ENCODE peak calls at places on chromosomes 1 and 21, in eight cellular contexts. One of them, this sample, is unnamed. For H3K9me3, the result is how much of the 10 kb centered on the place peaks cover.

GRCh38 chr1:162649606-162650005 is 17.3 kb downstream of the DDR2 start:
- DNase-seq in heart right ventricle: no peak
- DNase-seq in spleen: no peak
- DNase-seq in AG04450: no peak
- DNase-seq in CD8-positive, alpha-beta T cell: no peak
- DNase-seq in fibroblast of lung: peak
- DNase-seq in breast epithelium: no peak
- DNase-seq in PC-9: no peak
- DNase-seq in this sample: no peak

GRCh38 chr1:108053291-108054023 is 88.5 kb upstream of the VAV3 start:
- DNase-seq in heart right ventricle: no peak
- DNase-seq in spleen: no peak
- DNase-seq in AG04450: no peak
- DNase-seq in CD8-positive, alpha-beta T cell: no peak
- DNase-seq in fibroblast of lung: no peak
- DNase-seq in breast epithelium: peak
- DNase-seq in PC-9: no peak
- DNase-seq in this sample: no peak

GRCh38 chr1:39450956-39451601 is 40.4 kb upstream of the BMP8A start:
- DNase-seq in heart right ventricle: no peak
- DNase-seq in spleen: no peak
- DNase-seq in AG04450: peak
- DNase-seq in CD8-positive, alpha-beta T cell: no peak
- DNase-seq in fibroblast of lung: peak
- DNase-seq in breast epithelium: no peak
- DNase-seq in PC-9: no peak
- DNase-seq in this sample: no peak

GRCh38 chr1:156910309-156910782 is 10.1 kb upstream of the LRRC71 start:
- DNase-seq in heart right ventricle: peak
- DNase-seq in spleen: no peak
- DNase-seq in AG04450: no peak
- DNase-seq in CD8-positive, alpha-beta T cell: peak
- DNase-seq in fibroblast of lung: no peak
- DNase-seq in breast epithelium: no peak
- DNase-seq in PC-9: no peak
- DNase-seq in this sample: no peak

GRCh38 chr1:169495050-169495740 is 9.5 kb upstream of the SLC19A2 start:
- DNase-seq in heart right ventricle: no peak
- DNase-seq in spleen: no peak
- DNase-seq in AG04450: no peak
- DNase-seq in CD8-positive, alpha-beta T cell: no peak
- DNase-seq in fibroblast of lung: no peak
- DNase-seq in breast epithelium: no peak
- DNase-seq in PC-9: peak
- DNase-seq in this sample: no peak

GRCh38 chr1:112251766-112252506 is 144.1 kb upstream of the CTTNBP2NL start:
- DNase-seq in heart right ventricle: no peak
- DNase-seq in spleen: no peak
- DNase-seq in AG04450: no peak
- DNase-seq in CD8-positive, alpha-beta T cell: no peak
- DNase-seq in fibroblast of lung: peak
- DNase-seq in breast epithelium: no peak
- DNase-seq in PC-9: peak
- DNase-seq in this sample: no peak

GRCh38 chr1:230832466-230832865 is 35.9 kb downstream of the C1orf198 start:
- DNase-seq in heart right ventricle: no peak
- DNase-seq in spleen: no peak
- DNase-seq in AG04450: no peak
- DNase-seq in CD8-positive, alpha-beta T cell: no peak
- DNase-seq in fibroblast of lung: no peak
- DNase-seq in breast epithelium: no peak
- DNase-seq in PC-9: no peak
- DNase-seq in this sample: no peak

GRCh38 chr1:37096523-37096922 is 62.2 kb upstream of the GRIK3 start:
- DNase-seq in heart right ventricle: no peak
- DNase-seq in spleen: no peak
- DNase-seq in AG04450: no peak
- DNase-seq in CD8-positive, alpha-beta T cell: no peak
- DNase-seq in fibroblast of lung: no peak
- DNase-seq in breast epithelium: no peak
- DNase-seq in PC-9: peak
- DNase-seq in this sample: no peak

GRCh38 chr1:184160236-184160635 is 108.7 kb downstream of the TSEN15 start:
- DNase-seq in heart right ventricle: no peak
- DNase-seq in spleen: no peak
- DNase-seq in AG04450: no peak
- DNase-seq in CD8-positive, alpha-beta T cell: no peak
- DNase-seq in fibroblast of lung: peak
- DNase-seq in breast epithelium: no peak
- DNase-seq in PC-9: peak
- DNase-seq in this sample: no peak

GRCh38 chr1:99672022-99672421 is 26.1 kb downstream of the PALMD start:
- DNase-seq in heart right ventricle: no peak
- DNase-seq in spleen: no peak
- DNase-seq in AG04450: no peak
- DNase-seq in CD8-positive, alpha-beta T cell: no peak
- DNase-seq in fibroblast of lung: no peak
- DNase-seq in breast epithelium: no peak
- DNase-seq in PC-9: no peak
- DNase-seq in this sample: no peak

GRCh38 chr21:36728371-36729111 is 29.6 kb downstream of the SIM2 start:
- DNase-seq in heart right ventricle: no peak
- DNase-seq in spleen: peak
- DNase-seq in AG04450: no peak
- DNase-seq in CD8-positive, alpha-beta T cell: no peak
- DNase-seq in fibroblast of lung: no peak
- DNase-seq in breast epithelium: no peak
- DNase-seq in PC-9: no peak
- DNase-seq in this sample: peak

GRCh38 chr1:168728452-168729404 is at the start of gene DPT:
- DNase-seq in heart right ventricle: peak
- DNase-seq in spleen: no peak
- DNase-seq in AG04450: no peak
- DNase-seq in CD8-positive, alpha-beta T cell: no peak
- DNase-seq in fibroblast of lung: peak
- DNase-seq in breast epithelium: no peak
- DNase-seq in PC-9: no peak
- DNase-seq in this sample: no peak

GRCh38 chr21:14403681-14404318 is 20.9 kb upstream of the HSPA13 start:
- DNase-seq in heart right ventricle: no peak
- DNase-seq in spleen: no peak
- DNase-seq in AG04450: no peak
- DNase-seq in CD8-positive, alpha-beta T cell: no peak
- DNase-seq in fibroblast of lung: peak
- DNase-seq in breast epithelium: no peak
- DNase-seq in PC-9: no peak
- DNase-seq in this sample: no peak

GRCh38 chr1:10615932-10616671 is 141.4 kb downstream of the PEX14 start:
- DNase-seq in heart right ventricle: no peak
- DNase-seq in spleen: peak
- DNase-seq in AG04450: no peak
- DNase-seq in CD8-positive, alpha-beta T cell: no peak
- DNase-seq in fibroblast of lung: no peak
- DNase-seq in breast epithelium: no peak
- DNase-seq in PC-9: no peak
- DNase-seq in this sample: no peak

GRCh38 chr1:181077576-181078242 is 10.8 kb upstream of the IER5 start:
- DNase-seq in heart right ventricle: no peak
- DNase-seq in spleen: no peak
- DNase-seq in AG04450: peak
- DNase-seq in CD8-positive, alpha-beta T cell: no peak
- DNase-seq in fibroblast of lung: peak
- DNase-seq in breast epithelium: no peak
- DNase-seq in PC-9: peak
- DNase-seq in this sample: no peak

GRCh38 chr1:85296980-85297379 is 20.5 kb upstream of the BCL10 start:
- DNase-seq in heart right ventricle: no peak
- DNase-seq in spleen: no peak
- DNase-seq in AG04450: no peak
- DNase-seq in CD8-positive, alpha-beta T cell: no peak
- DNase-seq in fibroblast of lung: no peak
- DNase-seq in breast epithelium: no peak
- DNase-seq in PC-9: peak
- DNase-seq in this sample: no peak

GRCh38 chr1:23577056-23577985 is 18.0 kb upstream of the ID3 start:
- DNase-seq in heart right ventricle: no peak
- DNase-seq in spleen: peak
- DNase-seq in AG04450: peak
- DNase-seq in CD8-positive, alpha-beta T cell: no peak
- DNase-seq in fibroblast of lung: peak
- DNase-seq in breast epithelium: no peak
- DNase-seq in PC-9: peak
- DNase-seq in this sample: no peak

GRCh38 chr1:6108937-6109636 is 63.4 kb downstream of the KCNAB2 start:
- DNase-seq in heart right ventricle: peak
- DNase-seq in spleen: peak
- DNase-seq in AG04450: no peak
- DNase-seq in CD8-positive, alpha-beta T cell: no peak
- DNase-seq in fibroblast of lung: peak
- DNase-seq in breast epithelium: no peak
- DNase-seq in PC-9: peak
- DNase-seq in this sample: peak

GRCh38 chr1:183956559-183957188 is 80.9 kb downstream of the COLGALT2 start:
- DNase-seq in heart right ventricle: no peak
- DNase-seq in spleen: no peak
- DNase-seq in AG04450: peak
- DNase-seq in CD8-positive, alpha-beta T cell: peak
- DNase-seq in fibroblast of lung: peak
- DNase-seq in breast epithelium: no peak
- DNase-seq in PC-9: peak
- DNase-seq in this sample: no peak

DNA sequence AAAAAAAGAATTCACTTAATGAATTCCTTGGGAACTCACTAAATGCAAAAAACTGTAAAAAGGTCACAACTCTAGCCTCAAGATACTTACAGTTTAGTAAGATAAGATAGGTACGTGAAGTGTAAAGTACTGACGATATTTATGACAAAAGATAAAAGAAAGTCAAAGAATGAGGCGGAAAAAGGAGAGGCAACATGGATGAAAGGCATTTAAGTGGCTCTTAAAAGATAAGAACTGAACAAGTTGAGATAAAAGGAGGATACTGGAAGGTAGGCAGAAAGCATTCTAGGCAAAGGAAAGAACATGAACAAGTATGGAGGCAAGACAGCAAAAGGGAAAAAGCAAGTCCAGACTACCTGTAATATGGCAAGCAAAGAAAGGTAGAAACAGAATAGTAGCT is 16.9 kb downstream of the RNF19B start:
- DNase-seq in heart right ventricle: no peak
- DNase-seq in spleen: no peak
- DNase-seq in AG04450: no peak
- DNase-seq in CD8-positive, alpha-beta T cell: no peak
- DNase-seq in fibroblast of lung: no peak
- DNase-seq in breast epithelium: no peak
- DNase-seq in PC-9: no peak
- DNase-seq in this sample: no peak
- TF ChIP-seq CTCF in heart right ventricle: no peak
- TF ChIP-seq CTCF in spleen: no peak
- TF ChIP-seq CTCF in AG04450: no peak
- TF ChIP-seq CTCF in CD8-positive, alpha-beta T cell: no peak
- TF ChIP-seq CTCF in fibroblast of lung: no peak
- TF ChIP-seq CTCF in breast epithelium: no peak
- TF ChIP-seq CTCF in PC-9: no peak
- TF ChIP-seq CTCF in this sample: no peak

GRCh38 chr1:2968471-2968881 is 52.8 kb upstream of the ACTRT2 start:
- DNase-seq in heart right ventricle: no peak
- DNase-seq in spleen: peak
- DNase-seq in AG04450: no peak
- DNase-seq in CD8-positive, alpha-beta T cell: no peak
- DNase-seq in fibroblast of lung: no peak
- DNase-seq in breast epithelium: no peak
- DNase-seq in PC-9: no peak
- DNase-seq in this sample: peak

GRCh38 chr1:2966940-2967725 is 54.1 kb upstream of the ACTRT2 start:
- DNase-seq in heart right ventricle: no peak
- DNase-seq in spleen: peak
- DNase-seq in AG04450: no peak
- DNase-seq in CD8-positive, alpha-beta T cell: no peak
- DNase-seq in fibroblast of lung: no peak
- DNase-seq in breast epithelium: no peak
- DNase-seq in PC-9: no peak
- DNase-seq in this sample: peak

GRCh38 chr1:2965676-2966075 is 55.6 kb upstream of the ACTRT2 start:
- DNase-seq in heart right ventricle: no peak
- DNase-seq in spleen: peak
- DNase-seq in AG04450: no peak
- DNase-seq in CD8-positive, alpha-beta T cell: no peak
- DNase-seq in fibroblast of lung: no peak
- DNase-seq in breast epithelium: no peak
- DNase-seq in PC-9: no peak
- DNase-seq in this sample: peak

GRCh38 chr1:2967881-2968280 is 53.4 kb upstream of the ACTRT2 start:
- DNase-seq in heart right ventricle: no peak
- DNase-seq in spleen: peak
- DNase-seq in AG04450: no peak
- DNase-seq in CD8-positive, alpha-beta T cell: no peak
- DNase-seq in fibroblast of lung: no peak
- DNase-seq in breast epithelium: no peak
- DNase-seq in PC-9: no peak
- DNase-seq in this sample: peak

GRCh38 chr1:2966435-2966834 is 54.8 kb upstream of the ACTRT2 start:
- DNase-seq in heart right ventricle: no peak
- DNase-seq in spleen: peak
- DNase-seq in AG04450: no peak
- DNase-seq in CD8-positive, alpha-beta T cell: no peak
- DNase-seq in fibroblast of lung: no peak
- DNase-seq in breast epithelium: no peak
- DNase-seq in PC-9: no peak
- DNase-seq in this sample: peak
- H3K9me3 ChIP-seq in heart right ventricle: under half
- H3K9me3 ChIP-seq in spleen: under half
- H3K9me3 ChIP-seq in AG04450: half or more
- H3K9me3 ChIP-seq in CD8-positive, alpha-beta T cell: under half
- H3K9me3 ChIP-seq in fibroblast of lung: under half
- H3K9me3 ChIP-seq in breast epithelium: under half
- H3K9me3 ChIP-seq in PC-9: under half
- H3K9me3 ChIP-seq in this sample: under half

GRCh38 chr1:50684185-50684584 is 260.9 kb upstream of the DMRTA2 start:
- DNase-seq in heart right ventricle: no peak
- DNase-seq in spleen: no peak
- DNase-seq in AG04450: no peak
- DNase-seq in CD8-positive, alpha-beta T cell: no peak
- DNase-seq in fibroblast of lung: no peak
- DNase-seq in breast epithelium: no peak
- DNase-seq in PC-9: no peak
- DNase-seq in this sample: no peak
- TF ChIP-seq CTCF in heart right ventricle: no peak
- TF ChIP-seq CTCF in spleen: no peak
- TF ChIP-seq CTCF in AG04450: peak
- TF ChIP-seq CTCF in CD8-positive, alpha-beta T cell: no peak
- TF ChIP-seq CTCF in fibroblast of lung: peak
- TF ChIP-seq CTCF in breast epithelium: no peak
- TF ChIP-seq CTCF in PC-9: peak
- TF ChIP-seq CTCF in this sample: no peak

DNA sequence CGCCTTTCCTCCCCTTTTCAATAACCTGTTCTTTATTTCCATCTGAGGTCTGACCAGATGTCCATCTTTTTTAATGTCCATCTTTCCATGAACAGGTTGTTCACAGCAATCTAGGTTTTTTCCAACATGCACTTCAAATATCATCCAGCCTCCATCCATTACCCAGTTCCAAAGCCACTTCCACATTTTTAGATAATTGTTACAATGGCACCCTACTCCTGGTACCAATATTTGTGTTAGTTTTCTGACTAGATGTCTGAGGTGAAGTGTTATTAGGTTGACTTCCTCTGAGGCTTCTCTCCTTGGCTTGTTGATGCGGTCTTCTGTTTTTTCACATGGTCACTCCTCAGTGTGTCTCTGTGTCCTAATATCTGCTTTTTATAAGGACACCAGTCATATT is 89.4 kb downstream of the OBSCN start:
- DNase-seq in heart right ventricle: no peak
- DNase-seq in spleen: no peak
- DNase-seq in AG04450: no peak
- DNase-seq in CD8-positive, alpha-beta T cell: no peak
- DNase-seq in fibroblast of lung: no peak
- DNase-seq in breast epithelium: no peak
- DNase-seq in PC-9: no peak
- DNase-seq in this sample: no peak
- H3K9me3 ChIP-seq in heart right ventricle: under half
- H3K9me3 ChIP-seq in spleen: under half
- H3K9me3 ChIP-seq in AG04450: under half
- H3K9me3 ChIP-seq in CD8-positive, alpha-beta T cell: under half
- H3K9me3 ChIP-seq in fibroblast of lung: under half
- H3K9me3 ChIP-seq in breast epithelium: under half
- H3K9me3 ChIP-seq in PC-9: under half
- H3K9me3 ChIP-seq in this sample: under half